ENCODE peak calls at places on chromosomes 6 and 20, in six cellular contexts. S is breast epithelium; H is ureter; Q is activated CD4-positive, alpha-beta T cell treated with anti-CD3 and anti-CD28 coated beads for 4 hours; B is ecto neural progenitor cell; J is heart right ventricle. E is an unnamed sample.

GRCh38 chr6:159036673-159037072 is 8.1 kb downstream of the TAGAP start:
- DNase-seq in S (no peak), H (no peak), Q (no peak), B (no peak), J (no peak), E (no peak)

GRCh38 chr6:99867026-99867425 is 127.0 kb downstream of the MCHR2 start:
- DNase-seq in S (no peak), H (no peak), Q (no peak), B (no peak), J (no peak), E (no peak)

GRCh38 chr6:74091133-74091793 is 395.3 kb downstream of the CD109 start:
- DNase-seq in S (no peak), H (no peak), Q (no peak), B (no peak), J (no peak), E (no peak)

GRCh38 chr6:37713529-37714119 is 15.9 kb upstream of the MDGA1 start:
- DNase-seq in S (no peak), H (no peak), Q (no peak), B (no peak), J (no peak), E (no peak)

GRCh38 chr20:48787861-48788375 is 39.9 kb downstream of the PREX1 start:
- DNase-seq in S (no peak), H (no peak), Q (no peak), B (no peak), J (no peak), E (no peak)

GRCh38 chr20:19100975-19101374 is 111.5 kb upstream of the SLC24A3 start:
- DNase-seq in S (no peak), H (no peak), Q (no peak), B (no peak), J (no peak), E (no peak)

GRCh38 chr20:37417857-37418501 is 72.0 kb downstream of the SRC start:
- DNase-seq in S (no peak), H (no peak), Q (no peak), B (no peak), J (no peak), E (no peak)

GRCh38 chr20:16518068-16518783 is 55.0 kb downstream of the KIF16B start:
- DNase-seq in S (no peak), H (peak), Q (peak), B (no peak), J (peak), E (no peak)

GRCh38 chr20:11716239-11716944 is 201.3 kb upstream of the BTBD3 start:
- DNase-seq in S (no peak), H (no peak), Q (no peak), B (peak), J (no peak), E (no peak)

GRCh38 chr6:165456327-165456726 is 146.9 kb upstream of the C6orf118 start:
- DNase-seq in S (no peak), H (no peak), Q (no peak), B (no peak), J (no peak), E (no peak)

GRCh38 chr20:21808863-21809664 is 103.6 kb downstream of the PAX1 start:
- DNase-seq in S (peak), H (no peak), Q (peak), B (peak), J (peak), E (peak)

GRCh38 chr6:85865665-85866372 is 223.1 kb upstream of the SYNCRIP start:
- DNase-seq in S (no peak), H (no peak), Q (no peak), B (no peak), J (no peak), E (no peak)